ENCODE peak calls at places on chromosomes 2 and 18, in five cellular contexts. X is A549, Y is stomach, K is ovary, B is right lobe of liver. C is an unnamed sample. For H3K4me1, the result is how much of the 10 kb centered on the place peaks cover.

GRCh38 chr2:170972508-170973224 is 43.6 kb downstream of the GORASP2 start:
- DNase-seq in X (no peak), Y (no peak), K (no peak), B (no peak), C (no peak)

GRCh38 chr2:217399288-217399687 is 539.4 kb upstream of the TNP1 start:
- DNase-seq in X (no peak), Y (no peak), K (no peak), B (no peak), C (no peak)

GRCh38 chr2:67997528-67998267 is 65.1 kb downstream of the C1D start:
- DNase-seq in X (no peak), Y (no peak), K (no peak), B (no peak), C (no peak)

GRCh38 chr2:52717836-52718235 is 1049.8 kb upstream of the CHAC2 start:
- DNase-seq in X (no peak), Y (no peak), K (no peak), B (no peak), C (no peak)

GRCh38 chr18:79523738-79524180 is 128.0 kb downstream of the NFATC1 start:
- DNase-seq in X (no peak), Y (no peak), K (no peak), B (no peak), C (peak)

GRCh38 chr2:165469417-165469816 is at the start of gene CSRNP3:
- DNase-seq in X (peak), Y (peak), K (peak), B (peak), C (peak)

GRCh38 chr18:76246579-76246978 is 248.5 kb downstream of the ZNF516 start:
- DNase-seq in X (no peak), Y (no peak), K (no peak), B (no peak), C (no peak)

GRCh38 chr2:70977605-70978205 is 725 bp upstream of the ANKRD53 start:
- DNase-seq in X (no peak), Y (peak), K (peak), B (no peak), C (peak)

GRCh38 chr18:23229472-23229871 is 94.2 kb downstream of the CABLES1 start:
- DNase-seq in X (no peak), Y (no peak), K (no peak), B (no peak), C (no peak)

GRCh38 chr18:49561377-49562193 is at the start of gene LIPG:
- DNase-seq in X (peak), Y (peak), K (no peak), B (peak), C (peak)

GRCh38 chr18:79625195-79625923 is 54.2 kb upstream of the CTDP1 start:
- DNase-seq in X (no peak), Y (no peak), K (no peak), B (no peak), C (no peak)

GRCh38 chr2:230893881-230894781 is 29.4 kb downstream of the ITM2C start:
- DNase-seq in X (no peak), Y (no peak), K (no peak), B (no peak), C (no peak)

GRCh38 chr2:85288244-85288725 is 39.5 kb downstream of the TGOLN2 start:
- DNase-seq in X (peak), Y (peak), K (no peak), B (no peak), C (no peak)

GRCh38 chr18:76689646-76690264 is 132.6 kb upstream of the ZNF236 start:
- DNase-seq in X (no peak), Y (no peak), K (no peak), B (no peak), C (no peak)

GRCh38 chr2:70670202-70670601 is 97.8 kb downstream of the ADD2 start:
- DNase-seq in X (no peak), Y (no peak), K (no peak), B (no peak), C (peak)

GRCh38 chr2:69597105-69597504 is 46.4 kb downstream of the AAK1 start:
- DNase-seq in X (no peak), Y (no peak), K (no peak), B (no peak), C (no peak)

DNA sequence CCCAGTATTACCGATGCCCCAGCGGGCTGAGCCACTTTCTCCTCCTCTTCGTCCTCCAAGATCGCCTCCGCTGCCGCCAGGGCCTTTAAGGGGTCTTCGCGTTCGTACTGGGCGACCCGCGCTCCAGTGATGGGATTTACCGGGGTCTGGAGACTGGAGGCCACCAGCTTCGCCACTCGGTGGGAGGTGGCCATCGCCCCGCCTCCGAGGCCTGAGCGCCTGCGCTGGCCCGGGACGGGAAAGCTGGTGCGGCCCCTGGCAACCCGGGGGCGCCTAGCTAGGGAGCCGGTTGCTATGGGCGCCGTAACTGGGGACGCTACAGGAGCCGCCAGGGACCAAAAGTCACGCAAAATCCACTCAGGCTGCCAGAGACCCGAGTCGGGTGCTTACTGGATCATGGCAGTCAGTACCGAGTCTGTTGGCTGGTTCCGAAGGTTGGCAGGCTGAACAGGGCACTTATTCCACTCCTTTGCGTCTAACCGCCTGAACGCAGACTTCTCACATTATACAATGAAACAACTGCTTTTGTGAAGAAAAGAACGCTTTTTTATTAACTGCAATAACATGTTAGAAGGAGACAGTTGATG is at the start of gene FAM161A:
- DNase-seq in X (peak), Y (peak), K (peak), B (peak), C (peak)
- TF ChIP-seq POLR2A in X (peak), Y (no peak), K (no peak), B (no peak), C (no peak)

GRCh38 chr2:168312036-168312822 is 64.8 kb upstream of the STK39 start:
- DNase-seq in X (no peak), Y (no peak), K (no peak), B (no peak), C (no peak)
- H3K27ac ChIP-seq in X (no peak), Y (no peak), K (peak), B (no peak), C (no peak)

GRCh38 chr2:39732492-39732891 is 46.6 kb downstream of the THUMPD2 start:
- DNase-seq in X (no peak), Y (no peak), K (no peak), B (no peak), C (no peak)
- H3K4me1 ChIP-seq in X (under half), Y (under half), K (under half), B (under half), C (under half)

DNA sequence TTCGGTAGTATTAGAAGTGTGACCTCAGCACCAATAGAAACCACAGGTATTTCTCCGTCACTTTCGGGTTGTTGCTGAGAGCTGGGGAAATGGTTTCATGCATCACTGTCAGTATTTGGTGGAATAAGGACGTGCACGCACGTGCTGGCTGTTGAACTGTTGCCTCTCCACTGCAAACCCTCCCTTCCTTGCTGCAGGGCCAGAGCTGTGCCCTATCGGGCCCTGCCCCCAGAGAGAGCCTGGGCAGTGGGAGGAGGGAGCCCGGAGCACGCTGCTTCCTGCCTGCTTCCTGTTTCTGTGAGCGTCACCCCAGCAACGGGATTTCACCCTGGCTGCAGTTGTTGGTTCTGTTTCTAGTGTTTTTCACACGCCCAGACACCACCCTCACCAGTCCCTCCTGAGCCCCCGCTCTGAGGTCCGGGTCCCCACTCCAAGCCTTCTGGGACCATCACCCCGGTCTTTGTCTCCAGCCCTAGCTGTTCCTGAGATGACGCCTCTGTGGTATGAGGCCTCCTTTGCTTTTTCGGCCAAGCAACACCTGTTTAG is 47.4 kb downstream of the LRRFIP1 start:
- DNase-seq in X (no peak), Y (peak), K (peak), B (peak), C (peak)
- TF ChIP-seq POLR2A in X (no peak), Y (no peak), K (peak), B (peak), C (no peak)

GRCh38 chr18:2706903-2707302 is 51.4 kb downstream of the SMCHD1 start:
- DNase-seq in X (no peak), Y (no peak), K (no peak), B (no peak), C (no peak)
- H3K27ac ChIP-seq in X (peak), Y (no peak), K (no peak), B (no peak), C (no peak)

DNA sequence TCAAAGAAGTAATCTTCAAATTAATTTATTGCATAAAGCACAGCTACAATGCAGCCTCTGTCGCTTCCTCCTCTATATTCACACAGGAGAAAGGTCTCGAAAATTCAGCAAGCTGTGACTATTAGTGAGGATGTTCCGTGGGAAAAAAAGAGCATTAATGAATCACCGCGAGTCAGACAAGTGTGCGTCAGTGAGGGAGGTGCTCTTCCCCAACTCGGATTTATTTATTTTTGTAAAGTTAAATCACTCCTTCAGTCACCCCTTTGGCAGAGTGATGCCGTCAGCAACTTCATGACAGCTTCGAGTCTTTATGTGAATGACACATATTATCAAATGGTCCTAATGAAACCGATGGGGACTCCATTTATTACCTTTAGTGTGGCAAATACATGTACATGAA is 648.9 kb upstream of the SALL3 start:
- DNase-seq in X (no peak), Y (no peak), K (no peak), B (no peak), C (no peak)
- H3K4me1 ChIP-seq in X (under half), Y (under half), K (under half), B (under half), C (under half)

GRCh38 chr18:3297025-3297984 is 35.4 kb downstream of the MYL12B start:
- DNase-seq in X (peak), Y (peak), K (peak), B (peak), C (peak)
- TF ChIP-seq POLR2A in X (peak), Y (no peak), K (no peak), B (peak), C (peak)

DNA sequence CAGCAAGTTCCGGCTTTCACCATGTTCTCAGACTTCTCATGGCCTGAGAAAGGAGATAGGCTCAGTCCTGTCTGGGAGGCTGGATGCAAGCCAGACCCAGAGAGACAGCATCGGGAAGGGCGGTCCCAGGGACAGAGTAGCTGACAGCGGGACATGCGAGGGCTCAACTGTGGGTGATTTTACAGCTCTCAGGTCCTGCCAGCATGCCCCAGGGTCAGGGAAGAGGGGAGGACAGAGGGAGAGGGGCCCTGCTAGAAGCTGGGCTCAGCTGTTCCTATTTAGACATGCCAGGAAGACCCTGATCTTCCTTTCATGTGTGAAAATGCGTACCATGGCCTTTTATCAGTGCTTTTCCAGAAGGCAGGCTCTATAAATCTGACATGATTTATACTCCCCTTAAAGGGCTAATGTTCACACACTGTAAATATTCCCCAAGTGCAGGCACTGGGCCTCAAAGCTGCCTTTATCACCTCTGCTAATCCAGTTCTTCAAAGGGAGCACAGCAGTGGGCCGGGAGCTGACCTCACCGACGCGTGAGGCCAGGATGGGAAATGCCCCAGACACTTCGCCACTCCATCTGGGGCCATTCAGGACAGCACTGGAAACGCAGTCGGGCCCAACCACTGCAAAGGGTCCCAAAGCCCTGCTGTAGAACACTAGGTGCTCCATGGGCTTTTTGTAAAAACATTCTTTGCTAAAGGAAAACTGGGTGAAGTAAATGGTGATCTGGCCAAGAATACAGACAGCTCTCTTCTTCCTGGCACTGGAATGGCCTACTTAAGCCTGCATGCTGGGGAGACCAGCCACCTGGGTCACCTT is 96.1 kb upstream of the LMAN1 start:
- DNase-seq in X (no peak), Y (no peak), K (no peak), B (no peak), C (no peak)
- H3K27ac ChIP-seq in X (no peak), Y (no peak), K (no peak), B (no peak), C (no peak)

GRCh38 chr2:237092920-237093781 is 7.5 kb downstream of the COPS8 start:
- DNase-seq in X (peak), Y (no peak), K (peak), B (no peak), C (no peak)

GRCh38 chr2:237097911-237098702 is 12.4 kb downstream of the COPS8 start:
- DNase-seq in X (peak), Y (no peak), K (no peak), B (no peak), C (no peak)

GRCh38 chr2:237096911-237097310 is 11.2 kb downstream of the COPS8 start:
- DNase-seq in X (no peak), Y (no peak), K (no peak), B (no peak), C (no peak)

GRCh38 chr2:237097326-237097910 is 11.7 kb downstream of the COPS8 start:
- DNase-seq in X (no peak), Y (no peak), K (no peak), B (no peak), C (no peak)

GRCh38 chr2:237096201-237096600 is 10.5 kb downstream of the COPS8 start:
- DNase-seq in X (no peak), Y (no peak), K (no peak), B (no peak), C (no peak)
- H3K4me1 ChIP-seq in X (under half), Y (under half), K (under half), B (under half), C (under half)

DNA sequence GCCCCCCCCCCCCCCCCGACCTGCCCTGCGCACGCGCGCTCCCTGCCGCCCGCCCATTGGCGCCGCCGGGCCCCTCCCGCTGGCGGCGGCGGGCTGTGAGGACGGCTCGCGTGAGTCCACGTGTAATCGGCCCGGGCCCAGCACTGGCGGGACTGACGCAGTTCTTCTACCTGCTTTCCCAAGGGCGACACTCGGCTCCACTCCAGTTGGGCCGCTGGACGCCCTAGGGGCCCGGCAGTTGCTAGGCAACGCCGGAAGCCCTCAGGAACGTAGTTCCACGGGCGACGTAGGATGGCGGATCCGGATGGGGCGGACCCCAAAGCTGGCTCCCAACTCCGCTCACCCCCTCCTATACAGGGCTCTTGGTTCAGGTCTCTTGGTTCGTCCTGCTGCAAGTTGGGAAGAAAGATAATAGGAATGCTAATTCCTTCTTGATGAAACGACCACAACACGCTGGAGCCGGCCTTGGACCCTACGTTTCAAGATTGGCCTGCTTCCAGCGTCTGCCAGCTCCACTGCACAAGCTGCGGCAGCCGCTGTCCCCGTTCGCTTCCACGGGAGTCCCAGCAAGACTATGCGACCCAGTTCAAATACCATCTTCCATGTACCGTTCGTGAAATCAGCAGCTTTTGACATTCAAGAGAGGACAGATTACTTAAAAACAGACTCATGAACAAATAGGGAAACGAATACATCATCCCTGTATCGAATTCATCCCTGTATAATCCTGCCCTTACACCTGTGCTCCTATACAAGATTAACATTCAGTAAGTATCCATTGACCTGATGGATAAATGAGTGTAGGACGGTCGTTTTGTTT is 415 bp upstream of the MCFD2 start:
- DNase-seq in X (peak), Y (peak), K (peak), B (peak), C (peak)
- TF ChIP-seq POLR2A in X (peak), Y (no peak), K (peak), B (peak), C (peak)

C was measured in adrenal gland.